ENCODE peak calls at places on chromosomes 4 and X, in four cellular contexts. One of them, this sample, is unnamed.

GRCh38 chrX:134460861-134461218 is 875 bp downstream of the HPRT1 start:
- DNase-seq in cardiac muscle cell: peak
- DNase-seq in tibial nerve: no peak
- DNase-seq in GM03348: peak
- DNase-seq in this sample: no peak

GRCh38 chr4:52836653-52837052 is 25.5 kb upstream of the RASL11B start:
- DNase-seq in cardiac muscle cell: no peak
- DNase-seq in tibial nerve: no peak
- DNase-seq in GM03348: peak
- DNase-seq in this sample: no peak

GRCh38 chr4:76090241-76090691 is 15.8 kb downstream of the ART3 start:
- DNase-seq in cardiac muscle cell: peak
- DNase-seq in tibial nerve: no peak
- DNase-seq in GM03348: peak
- DNase-seq in this sample: no peak

GRCh38 chr4:10173039-10173753 is 56.6 kb upstream of the WDR1 start:
- DNase-seq in cardiac muscle cell: peak
- DNase-seq in tibial nerve: no peak
- DNase-seq in GM03348: peak
- DNase-seq in this sample: no peak

GRCh38 chrX:126027229-126027628 is 138.9 kb downstream of the DCAF12L2 start:
- DNase-seq in cardiac muscle cell: no peak
- DNase-seq in tibial nerve: no peak
- DNase-seq in GM03348: no peak
- DNase-seq in this sample: no peak

GRCh38 chr4:68865178-68865638 is 49.4 kb downstream of the UGT2B10 start:
- DNase-seq in cardiac muscle cell: no peak
- DNase-seq in tibial nerve: no peak
- DNase-seq in GM03348: no peak
- DNase-seq in this sample: no peak

GRCh38 chrX:107506596-107507031 is 57.2 kb downstream of the FRMPD3 start:
- DNase-seq in cardiac muscle cell: no peak
- DNase-seq in tibial nerve: no peak
- DNase-seq in GM03348: no peak
- DNase-seq in this sample: no peak

GRCh38 chr4:139207873-139208403 is 30.9 kb upstream of the ELF2 start:
- DNase-seq in cardiac muscle cell: no peak
- DNase-seq in tibial nerve: no peak
- DNase-seq in GM03348: peak
- DNase-seq in this sample: no peak

GRCh38 chr4:183797445-183798248 is 107.5 kb upstream of the STOX2 start:
- DNase-seq in cardiac muscle cell: peak
- DNase-seq in tibial nerve: no peak
- DNase-seq in GM03348: peak
- DNase-seq in this sample: no peak

GRCh38 chr4:42865572-42866189 is 26.8 kb upstream of the GRXCR1 start:
- DNase-seq in cardiac muscle cell: peak
- DNase-seq in tibial nerve: peak
- DNase-seq in GM03348: peak
- DNase-seq in this sample: no peak

GRCh38 chr4:93710101-93710846 is 118.3 kb upstream of the ATOH1 start:
- DNase-seq in cardiac muscle cell: no peak
- DNase-seq in tibial nerve: no peak
- DNase-seq in GM03348: no peak
- DNase-seq in this sample: peak

GRCh38 chrX:25016938-25017598 is 1.3 kb upstream of the ARX start:
- DNase-seq in cardiac muscle cell: no peak
- DNase-seq in tibial nerve: no peak
- DNase-seq in GM03348: no peak
- DNase-seq in this sample: no peak

GRCh38 chr4:105074097-105074496 is 72.6 kb upstream of the TET2 start:
- DNase-seq in cardiac muscle cell: no peak
- DNase-seq in tibial nerve: no peak
- DNase-seq in GM03348: no peak
- DNase-seq in this sample: no peak

GRCh38 chrX:119427795-119428185 is 28.7 kb downstream of the SLC25A43 start:
- DNase-seq in cardiac muscle cell: no peak
- DNase-seq in tibial nerve: no peak
- DNase-seq in GM03348: no peak
- DNase-seq in this sample: no peak

GRCh38 chr4:19698961-19699360 is 552.7 kb upstream of the SLIT2 start:
- DNase-seq in cardiac muscle cell: peak
- DNase-seq in tibial nerve: no peak
- DNase-seq in GM03348: no peak
- DNase-seq in this sample: no peak

GRCh38 chr4:158176108-158176507 is 3.3 kb upstream of the GASK1B start:
- DNase-seq in cardiac muscle cell: no peak
- DNase-seq in tibial nerve: no peak
- DNase-seq in GM03348: peak
- DNase-seq in this sample: no peak

GRCh38 chrX:120790118-120790517 is 85.5 kb downstream of the CT47B1 start:
- DNase-seq in cardiac muscle cell: peak
- DNase-seq in tibial nerve: no peak
- DNase-seq in GM03348: peak
- DNase-seq in this sample: peak

GRCh38 chrX:12489341-12489740 is 301.9 kb upstream of the PRPS2 start:
- DNase-seq in cardiac muscle cell: peak
- DNase-seq in tibial nerve: no peak
- DNase-seq in GM03348: no peak
- DNase-seq in this sample: no peak

GRCh38 chr4:125985856-125986255 is 671.1 kb downstream of the FAT4 start:
- DNase-seq in cardiac muscle cell: peak
- DNase-seq in tibial nerve: no peak
- DNase-seq in GM03348: no peak
- DNase-seq in this sample: no peak

GRCh38 chrX:39327255-39327654 is 526.0 kb downstream of the MID1IP1 start:
- DNase-seq in cardiac muscle cell: no peak
- DNase-seq in tibial nerve: no peak
- DNase-seq in GM03348: no peak
- DNase-seq in this sample: no peak

GRCh38 chr4:7516116-7516772 is 81.5 kb upstream of the PSAPL1 start:
- DNase-seq in cardiac muscle cell: peak
- DNase-seq in tibial nerve: no peak
- DNase-seq in GM03348: no peak
- DNase-seq in this sample: no peak

GRCh38 chr4:1584498-1584897 is 99.6 kb downstream of the FAM53A start:
- DNase-seq in cardiac muscle cell: no peak
- DNase-seq in tibial nerve: no peak
- DNase-seq in GM03348: no peak
- DNase-seq in this sample: no peak

GRCh38 chr4:106305435-106306055 is 10.5 kb downstream of the TBCK start:
- DNase-seq in cardiac muscle cell: no peak
- DNase-seq in tibial nerve: no peak
- DNase-seq in GM03348: no peak
- DNase-seq in this sample: no peak

GRCh38 chr4:80219301-80220025 is 22.2 kb downstream of the PRDM8 start:
- DNase-seq in cardiac muscle cell: peak
- DNase-seq in tibial nerve: no peak
- DNase-seq in GM03348: no peak
- DNase-seq in this sample: no peak

GRCh38 chrX:54980334-54980733 is 13.7 kb downstream of the PFKFB1 start:
- DNase-seq in cardiac muscle cell: no peak
- DNase-seq in tibial nerve: no peak
- DNase-seq in GM03348: no peak
- DNase-seq in this sample: no peak

GRCh38 chrX:48617542-48618340 is 20.4 kb downstream of the WDR13 start:
- DNase-seq in cardiac muscle cell: peak
- DNase-seq in tibial nerve: no peak
- DNase-seq in GM03348: no peak
- DNase-seq in this sample: no peak

GRCh38 chr4:156889616-156890594 is 81.7 kb downstream of the PDGFC start:
- DNase-seq in cardiac muscle cell: peak
- DNase-seq in tibial nerve: peak
- DNase-seq in GM03348: peak
- DNase-seq in this sample: no peak

GRCh38 chr4:163681208-163681821 is 186.8 kb downstream of the TMA16 start:
- DNase-seq in cardiac muscle cell: peak
- DNase-seq in tibial nerve: no peak
- DNase-seq in GM03348: peak
- DNase-seq in this sample: no peak

GRCh38 chr4:2256156-2256731 is 5.7 kb downstream of the MXD4 start:
- DNase-seq in cardiac muscle cell: no peak
- DNase-seq in tibial nerve: peak
- DNase-seq in GM03348: no peak
- DNase-seq in this sample: no peak

This sample was measured in amygdala.